ENCODE peak calls at places on chromosome 5, in four cellular contexts. K is A549, F is heart left ventricle, P is Peyer's patch. R is an unnamed sample.

GRCh38 chr5:87827561-87827960 is 414.8 kb upstream of the CCNH start:
- DNase-seq in K (no peak), F (no peak), P (no peak), R (no peak)

GRCh38 chr5:133746834-133747233 is 134.5 kb upstream of the FSTL4 start:
- DNase-seq in K (peak; percentile 41), F (no peak), P (no peak), R (no peak)

GRCh38 chr5:927172-928015 is 34.7 kb downstream of the TRIP13 start:
- DNase-seq in K (no peak), F (no peak), P (no peak), R (no peak)

GRCh38 chr5:181242031-181242451 is 1.7 kb downstream of the RACK1 start:
- DNase-seq in K (no peak), F (no peak), P (no peak), R (no peak)

GRCh38 chr5:373710-374602 is 52.4 kb downstream of the AHRR start:
- DNase-seq in K (peak; percentile 34), F (no peak), P (peak; percentile 59), R (peak; percentile 87)

GRCh38 chr5:65482280-65482726 is 583 bp upstream of the ADAMTS6 start:
- DNase-seq in K (no peak), F (no peak), P (no peak), R (no peak)

GRCh38 chr5:164563370-164563769 is 1058.0 kb downstream of the MAT2B start:
- DNase-seq in K (no peak), F (no peak), P (no peak), R (no peak)

GRCh38 chr5:131386779-131387178 is 122.9 kb downstream of the CDC42SE2 start:
- DNase-seq in K (no peak), F (no peak), P (no peak), R (no peak)

GRCh38 chr5:14268236-14268701 is 125.1 kb downstream of the TRIO start:
- DNase-seq in K (peak; percentile 69), F (peak; percentile 65), P (no peak), R (no peak)

GRCh38 chr5:75672616-75673015 is 44.6 kb downstream of the POC5 start:
- DNase-seq in K (no peak), F (no peak), P (no peak), R (no peak)

GRCh38 chr5:115494570-115495289 is 49.8 kb downstream of the FEM1C start:
- DNase-seq in K (no peak), F (no peak), P (no peak), R (no peak)

GRCh38 chr5:179530069-179530998 is 20.0 kb upstream of the RUFY1 start:
- DNase-seq in K (no peak), F (peak; percentile 79), P (peak; percentile 73), R (peak; percentile 80)

DNA sequence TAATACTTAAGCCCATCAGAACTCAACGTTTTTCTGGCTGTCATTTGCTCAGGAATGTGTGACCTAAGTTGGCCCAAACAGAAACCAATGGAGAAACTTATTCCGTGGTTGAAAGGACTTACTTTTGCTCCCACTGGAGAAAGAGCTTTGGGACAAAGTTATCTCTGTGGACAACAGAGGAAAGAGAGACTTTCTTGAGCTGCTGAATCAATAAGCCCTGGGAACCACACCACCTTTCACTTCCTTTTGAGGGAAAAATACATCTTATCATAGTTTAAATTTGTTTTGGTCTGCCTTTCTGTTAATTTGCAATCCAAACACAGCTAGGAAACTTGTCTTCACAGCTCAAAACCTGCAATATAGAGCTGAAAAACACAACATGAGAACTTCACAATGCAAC is 62.8 kb upstream of the VCAN start:
- DNase-seq in K (no peak), F (no peak), P (no peak), R (no peak)
- TF ChIP-seq POLR2A in K (no peak), F (no peak), P (no peak), R (no peak)

GRCh38 chr5:150000261-150000989 is at the start of the genes HMGXB3 and TIGD6:
- DNase-seq in K (peak; percentile 89), F (peak; percentile 97), P (peak; percentile 91), R (peak; percentile 87)
- TF ChIP-seq POLR2A in K (peak; percentile 90), F (peak; percentile 80), P (peak; percentile 68), R (peak; percentile 94)

DNA sequence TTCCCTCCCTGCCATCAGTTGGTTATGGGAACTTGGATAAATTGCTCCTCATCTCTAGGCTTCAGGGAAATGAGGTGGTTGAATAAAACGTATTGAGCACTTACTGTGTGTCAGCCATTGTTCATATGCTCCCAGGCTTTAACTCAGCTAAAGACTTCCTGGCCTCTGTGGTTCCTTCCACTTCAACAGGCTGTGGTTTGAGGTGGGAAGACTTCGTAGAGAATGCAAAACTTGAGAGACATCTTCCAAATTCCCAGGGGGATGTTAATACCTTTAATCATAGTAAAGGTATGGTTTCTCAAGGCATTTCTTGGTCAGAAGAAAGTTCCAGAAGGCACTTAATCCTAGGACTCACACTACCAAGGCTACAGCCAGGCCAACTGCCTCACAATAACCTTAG is 1.5 kb upstream of the GPX3 start:
- DNase-seq in K (no peak), F (no peak), P (no peak), R (no peak)
- TF ChIP-seq POLR2A in K (no peak), F (no peak), P (no peak), R (no peak)

GRCh38 chr5:150412319-150413175 is at the start of gene CD74:
- DNase-seq in K (no peak), F (peak; percentile 83), P (peak; percentile 83), R (peak; percentile 85)
- TF ChIP-seq POLR2A in K (no peak), F (peak; percentile 57), P (peak; percentile 85), R (peak; percentile 99)

GRCh38 chr5:172896465-172896864 is 62.4 kb downstream of the ERGIC1 start:
- DNase-seq in K (no peak), F (no peak), P (no peak), R (no peak)
- TF ChIP-seq POLR2A in K (no peak), F (no peak), P (no peak), R (no peak)

GRCh38 chr5:93055971-93056370 is 525.0 kb downstream of the NR2F1-AS1 start:
- DNase-seq in K (no peak), F (no peak), P (no peak), R (no peak)
- TF ChIP-seq POLR2A in K (no peak), F (no peak), P (no peak), R (no peak)

DNA sequence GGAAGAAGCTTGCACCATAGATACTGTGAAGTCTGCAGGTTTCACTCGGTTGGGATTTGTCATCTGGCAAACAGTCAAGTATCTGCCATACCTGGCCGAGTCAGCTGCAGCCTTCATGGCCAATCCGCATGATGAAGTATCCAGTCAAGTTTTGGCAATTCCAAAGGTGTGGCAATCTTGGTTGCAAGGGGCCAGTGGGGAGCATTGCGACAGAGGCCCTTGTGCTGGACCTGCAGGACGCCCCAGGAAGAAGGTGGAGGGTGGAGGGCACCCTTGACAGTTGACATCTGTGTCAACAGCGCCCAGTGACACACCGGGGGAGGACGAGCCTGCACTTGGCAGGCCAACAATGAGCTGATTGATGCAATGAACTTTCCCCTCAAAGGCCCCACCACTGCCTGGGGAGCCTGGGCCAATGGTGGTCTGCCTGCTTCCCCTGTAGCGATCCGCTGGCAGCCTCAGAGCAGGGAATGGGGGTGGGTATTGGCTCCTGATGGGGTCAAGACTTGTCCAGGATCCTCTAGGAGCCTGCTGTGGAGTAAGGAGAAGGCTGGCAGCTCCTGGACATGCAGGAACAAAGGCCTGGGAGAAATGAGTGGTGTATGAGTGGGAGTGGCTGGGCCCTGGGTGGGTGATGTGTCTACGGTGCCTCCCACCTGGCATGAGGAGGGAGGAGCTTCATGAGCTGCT is 122.8 kb upstream of the PITX1 start:
- DNase-seq in K (no peak), F (no peak), P (no peak), R (no peak)
- TF ChIP-seq POLR2A in K (no peak), F (no peak), P (no peak), R (no peak)

R was measured in GM12892.